ENCODE peak calls at places on chromosomes 6 and 20, in five cellular contexts. One of them, this sample, is unnamed.

GRCh38 chr6:87907521-87907920 is 140.1 kb upstream of the SPACA1 start:
- DNase-seq in BJ: peak; percentile 12
- DNase-seq in CD8-positive, alpha-beta T cell: no peak
- DNase-seq in stimulated activated CD8-positive, alpha-beta memory T cell treated with anti-CD3 and anti-CD28 coated beads, Interleukin-4, amount 100 ng/mL, for 48 hours: no peak
- DNase-seq in activated naive CD4-positive, alpha-beta T cell treated with anti-CD3 and anti-CD28 coated beads, Interleukin-2, amount 10 ng/mL, durations not matched to agents 7 days and 5 days: peak; percentile 26
- DNase-seq in this sample: no peak

GRCh38 chr6:75776461-75776860 is 27.4 kb downstream of the MYO6 start:
- DNase-seq in BJ: no peak
- DNase-seq in CD8-positive, alpha-beta T cell: no peak
- DNase-seq in stimulated activated CD8-positive, alpha-beta memory T cell treated with anti-CD3 and anti-CD28 coated beads, Interleukin-4, amount 100 ng/mL, for 48 hours: no peak
- DNase-seq in activated naive CD4-positive, alpha-beta T cell treated with anti-CD3 and anti-CD28 coated beads, Interleukin-2, amount 10 ng/mL, durations not matched to agents 7 days and 5 days: no peak
- DNase-seq in this sample: no peak

GRCh38 chr6:151089916-151090443 is 149.8 kb upstream of the AKAP12 start:
- DNase-seq in BJ: no peak
- DNase-seq in CD8-positive, alpha-beta T cell: no peak
- DNase-seq in stimulated activated CD8-positive, alpha-beta memory T cell treated with anti-CD3 and anti-CD28 coated beads, Interleukin-4, amount 100 ng/mL, for 48 hours: no peak
- DNase-seq in activated naive CD4-positive, alpha-beta T cell treated with anti-CD3 and anti-CD28 coated beads, Interleukin-2, amount 10 ng/mL, durations not matched to agents 7 days and 5 days: no peak
- DNase-seq in this sample: no peak

GRCh38 chr6:21538186-21538798 is 55.3 kb upstream of the SOX4 start:
- DNase-seq in BJ: no peak
- DNase-seq in CD8-positive, alpha-beta T cell: no peak
- DNase-seq in stimulated activated CD8-positive, alpha-beta memory T cell treated with anti-CD3 and anti-CD28 coated beads, Interleukin-4, amount 100 ng/mL, for 48 hours: no peak
- DNase-seq in activated naive CD4-positive, alpha-beta T cell treated with anti-CD3 and anti-CD28 coated beads, Interleukin-2, amount 10 ng/mL, durations not matched to agents 7 days and 5 days: no peak
- DNase-seq in this sample: no peak

GRCh38 chr6:92122746-92123145 is 1296.6 kb downstream of the EPHA7 start:
- DNase-seq in BJ: no peak
- DNase-seq in CD8-positive, alpha-beta T cell: no peak
- DNase-seq in stimulated activated CD8-positive, alpha-beta memory T cell treated with anti-CD3 and anti-CD28 coated beads, Interleukin-4, amount 100 ng/mL, for 48 hours: no peak
- DNase-seq in activated naive CD4-positive, alpha-beta T cell treated with anti-CD3 and anti-CD28 coated beads, Interleukin-2, amount 10 ng/mL, durations not matched to agents 7 days and 5 days: no peak
- DNase-seq in this sample: no peak

GRCh38 chr6:156904176-156904967 is 127.2 kb downstream of the ARID1B start:
- DNase-seq in BJ: no peak
- DNase-seq in CD8-positive, alpha-beta T cell: no peak
- DNase-seq in stimulated activated CD8-positive, alpha-beta memory T cell treated with anti-CD3 and anti-CD28 coated beads, Interleukin-4, amount 100 ng/mL, for 48 hours: no peak
- DNase-seq in activated naive CD4-positive, alpha-beta T cell treated with anti-CD3 and anti-CD28 coated beads, Interleukin-2, amount 10 ng/mL, durations not matched to agents 7 days and 5 days: no peak
- DNase-seq in this sample: no peak

GRCh38 chr20:9160341-9160740 is 91.5 kb downstream of the PLCB4 start:
- DNase-seq in BJ: no peak
- DNase-seq in CD8-positive, alpha-beta T cell: no peak
- DNase-seq in stimulated activated CD8-positive, alpha-beta memory T cell treated with anti-CD3 and anti-CD28 coated beads, Interleukin-4, amount 100 ng/mL, for 48 hours: no peak
- DNase-seq in activated naive CD4-positive, alpha-beta T cell treated with anti-CD3 and anti-CD28 coated beads, Interleukin-2, amount 10 ng/mL, durations not matched to agents 7 days and 5 days: no peak
- DNase-seq in this sample: no peak

GRCh38 chr20:53623454-53624206 is 30.0 kb upstream of the ZNF217 start:
- DNase-seq in BJ: no peak
- DNase-seq in CD8-positive, alpha-beta T cell: no peak
- DNase-seq in stimulated activated CD8-positive, alpha-beta memory T cell treated with anti-CD3 and anti-CD28 coated beads, Interleukin-4, amount 100 ng/mL, for 48 hours: peak; percentile 55
- DNase-seq in activated naive CD4-positive, alpha-beta T cell treated with anti-CD3 and anti-CD28 coated beads, Interleukin-2, amount 10 ng/mL, durations not matched to agents 7 days and 5 days: peak; percentile 56
- DNase-seq in this sample: peak; percentile 78

GRCh38 chr6:166476061-166476591 is 93.4 kb upstream of the MPC1 start:
- DNase-seq in BJ: no peak
- DNase-seq in CD8-positive, alpha-beta T cell: no peak
- DNase-seq in stimulated activated CD8-positive, alpha-beta memory T cell treated with anti-CD3 and anti-CD28 coated beads, Interleukin-4, amount 100 ng/mL, for 48 hours: no peak
- DNase-seq in activated naive CD4-positive, alpha-beta T cell treated with anti-CD3 and anti-CD28 coated beads, Interleukin-2, amount 10 ng/mL, durations not matched to agents 7 days and 5 days: no peak
- DNase-seq in this sample: peak; percentile 22

GRCh38 chr20:13186043-13186774 is 34.9 kb upstream of the ISM1 start:
- DNase-seq in BJ: no peak
- DNase-seq in CD8-positive, alpha-beta T cell: no peak
- DNase-seq in stimulated activated CD8-positive, alpha-beta memory T cell treated with anti-CD3 and anti-CD28 coated beads, Interleukin-4, amount 100 ng/mL, for 48 hours: no peak
- DNase-seq in activated naive CD4-positive, alpha-beta T cell treated with anti-CD3 and anti-CD28 coated beads, Interleukin-2, amount 10 ng/mL, durations not matched to agents 7 days and 5 days: no peak
- DNase-seq in this sample: no peak

GRCh38 chr6:30876039-30876730 is 8.1 kb upstream of the DDR1 start:
- DNase-seq in BJ: no peak
- DNase-seq in CD8-positive, alpha-beta T cell: no peak
- DNase-seq in stimulated activated CD8-positive, alpha-beta memory T cell treated with anti-CD3 and anti-CD28 coated beads, Interleukin-4, amount 100 ng/mL, for 48 hours: no peak
- DNase-seq in activated naive CD4-positive, alpha-beta T cell treated with anti-CD3 and anti-CD28 coated beads, Interleukin-2, amount 10 ng/mL, durations not matched to agents 7 days and 5 days: no peak
- DNase-seq in this sample: no peak

GRCh38 chr6:143125896-143126573 is 65.3 kb downstream of the AIG1 start:
- DNase-seq in BJ: no peak
- DNase-seq in CD8-positive, alpha-beta T cell: no peak
- DNase-seq in stimulated activated CD8-positive, alpha-beta memory T cell treated with anti-CD3 and anti-CD28 coated beads, Interleukin-4, amount 100 ng/mL, for 48 hours: no peak
- DNase-seq in activated naive CD4-positive, alpha-beta T cell treated with anti-CD3 and anti-CD28 coated beads, Interleukin-2, amount 10 ng/mL, durations not matched to agents 7 days and 5 days: no peak
- DNase-seq in this sample: no peak

GRCh38 chr6:79946242-79946641 is 1.1 kb downstream of the ELOVL4 start:
- DNase-seq in BJ: no peak
- DNase-seq in CD8-positive, alpha-beta T cell: no peak
- DNase-seq in stimulated activated CD8-positive, alpha-beta memory T cell treated with anti-CD3 and anti-CD28 coated beads, Interleukin-4, amount 100 ng/mL, for 48 hours: no peak
- DNase-seq in activated naive CD4-positive, alpha-beta T cell treated with anti-CD3 and anti-CD28 coated beads, Interleukin-2, amount 10 ng/mL, durations not matched to agents 7 days and 5 days: peak; percentile 26
- DNase-seq in this sample: no peak

GRCh38 chr20:4902788-4903187 is 98.5 kb downstream of the SLC23A2 start:
- DNase-seq in BJ: no peak
- DNase-seq in CD8-positive, alpha-beta T cell: no peak
- DNase-seq in stimulated activated CD8-positive, alpha-beta memory T cell treated with anti-CD3 and anti-CD28 coated beads, Interleukin-4, amount 100 ng/mL, for 48 hours: no peak
- DNase-seq in activated naive CD4-positive, alpha-beta T cell treated with anti-CD3 and anti-CD28 coated beads, Interleukin-2, amount 10 ng/mL, durations not matched to agents 7 days and 5 days: no peak
- DNase-seq in this sample: no peak

GRCh38 chr6:15897063-15897934 is 231.6 kb upstream of the MYLIP start:
- DNase-seq in BJ: no peak
- DNase-seq in CD8-positive, alpha-beta T cell: no peak
- DNase-seq in stimulated activated CD8-positive, alpha-beta memory T cell treated with anti-CD3 and anti-CD28 coated beads, Interleukin-4, amount 100 ng/mL, for 48 hours: no peak
- DNase-seq in activated naive CD4-positive, alpha-beta T cell treated with anti-CD3 and anti-CD28 coated beads, Interleukin-2, amount 10 ng/mL, durations not matched to agents 7 days and 5 days: no peak
- DNase-seq in this sample: no peak

GRCh38 chr20:3374296-3374695 is 33.2 kb downstream of the DNAAF9 start:
- DNase-seq in BJ: no peak
- DNase-seq in CD8-positive, alpha-beta T cell: no peak
- DNase-seq in stimulated activated CD8-positive, alpha-beta memory T cell treated with anti-CD3 and anti-CD28 coated beads, Interleukin-4, amount 100 ng/mL, for 48 hours: no peak
- DNase-seq in activated naive CD4-positive, alpha-beta T cell treated with anti-CD3 and anti-CD28 coated beads, Interleukin-2, amount 10 ng/mL, durations not matched to agents 7 days and 5 days: no peak
- DNase-seq in this sample: no peak

GRCh38 chr6:160431231-160431630 is 83.1 kb downstream of the SLC22A3 start:
- DNase-seq in BJ: peak; percentile 69
- DNase-seq in CD8-positive, alpha-beta T cell: no peak
- DNase-seq in stimulated activated CD8-positive, alpha-beta memory T cell treated with anti-CD3 and anti-CD28 coated beads, Interleukin-4, amount 100 ng/mL, for 48 hours: no peak
- DNase-seq in activated naive CD4-positive, alpha-beta T cell treated with anti-CD3 and anti-CD28 coated beads, Interleukin-2, amount 10 ng/mL, durations not matched to agents 7 days and 5 days: no peak
- DNase-seq in this sample: no peak

GRCh38 chr6:138912308-138912707 is 75.7 kb downstream of the REPS1 start:
- DNase-seq in BJ: no peak
- DNase-seq in CD8-positive, alpha-beta T cell: no peak
- DNase-seq in stimulated activated CD8-positive, alpha-beta memory T cell treated with anti-CD3 and anti-CD28 coated beads, Interleukin-4, amount 100 ng/mL, for 48 hours: no peak
- DNase-seq in activated naive CD4-positive, alpha-beta T cell treated with anti-CD3 and anti-CD28 coated beads, Interleukin-2, amount 10 ng/mL, durations not matched to agents 7 days and 5 days: no peak
- DNase-seq in this sample: no peak

GRCh38 chr6:6315660-6316059 is 4.8 kb downstream of the F13A1 start:
- DNase-seq in BJ: no peak
- DNase-seq in CD8-positive, alpha-beta T cell: no peak
- DNase-seq in stimulated activated CD8-positive, alpha-beta memory T cell treated with anti-CD3 and anti-CD28 coated beads, Interleukin-4, amount 100 ng/mL, for 48 hours: peak; percentile 60
- DNase-seq in activated naive CD4-positive, alpha-beta T cell treated with anti-CD3 and anti-CD28 coated beads, Interleukin-2, amount 10 ng/mL, durations not matched to agents 7 days and 5 days: peak; percentile 47
- DNase-seq in this sample: peak; percentile 64

This sample was measured in activated effector memory CD4-positive, alpha-beta T cell treated with anti-CD3 and anti-CD28 coated beads, Interleukin-2, amount 50 U/mL, for 16 hours.